ENCODE peak calls at places on chromosomes 11 and 22, in four cellular contexts. O is AG20443, U is tibial nerve, X is NCI-H1436. V is an unnamed sample.

GRCh38 chr22:45968751-45969413 is 8.1 kb downstream of the WNT7B start:
- DNase-seq in O (peak; percentile 57), U (no peak), X (no peak), V (no peak)

GRCh38 chr22:36589856-36590255 is 60.9 kb upstream of the EIF3D start:
- DNase-seq in O (no peak), U (no peak), X (no peak), V (no peak)

GRCh38 chr11:78220218-78221157 is 31.8 kb downstream of the USP35 start:
- DNase-seq in O (no peak), U (no peak), X (no peak), V (no peak)

GRCh38 chr11:67463680-67464410 is 5.2 kb downstream of the TMEM134 start:
- DNase-seq in O (peak; percentile 83), U (peak; percentile 60), X (no peak), V (no peak)

GRCh38 chr22:42889290-42889689 is 32.2 kb upstream of the ARFGAP3 start:
- DNase-seq in O (no peak), U (no peak), X (no peak), V (no peak)

GRCh38 chr11:84549221-84549620 is 1077.9 kb downstream of the DLG2 start:
- DNase-seq in O (peak; percentile 28), U (no peak), X (no peak), V (no peak)

GRCh38 chr22:43851979-43852307 is 10.4 kb downstream of the SULT4A1 start:
- DNase-seq in O (no peak), U (no peak), X (no peak), V (no peak)

GRCh38 chr11:86660011-86660595 is 12.3 kb downstream of the ME3 start:
- DNase-seq in O (peak; percentile 77), U (no peak), X (no peak), V (no peak)

GRCh38 chr22:23233084-23233501 is 52.8 kb downstream of the BCR start:
- DNase-seq in O (no peak), U (no peak), X (no peak), V (no peak)

GRCh38 chr11:45603930-45604682 is 61.3 kb downstream of the CHST1 start:
- DNase-seq in O (no peak), U (no peak), X (no peak), V (no peak)

GRCh38 chr11:9633674-9634073 is 30.2 kb upstream of the SWAP70 start:
- DNase-seq in O (no peak), U (no peak), X (no peak), V (no peak)

GRCh38 chr11:86395061-86395551 is 20.4 kb downstream of the CCDC81 start:
- DNase-seq in O (peak; percentile 33), U (no peak), X (no peak), V (no peak)

GRCh38 chr11:11022126-11022730 is 164.4 kb upstream of the ZBED5 start:
- DNase-seq in O (peak; percentile 40), U (no peak), X (no peak), V (peak; percentile 17)

GRCh38 chr11:61709572-61709971 is 29.4 kb downstream of the DAGLA start:
- DNase-seq in O (no peak), U (no peak), X (peak; percentile 74), V (no peak)

GRCh38 chr11:85822814-85823213 is 11.9 kb upstream of the SYTL2 start:
- DNase-seq in O (peak; percentile 37), U (no peak), X (no peak), V (no peak)

GRCh38 chr22:27476729-27477128 is 324.8 kb downstream of the MN1 start:
- DNase-seq in O (peak; percentile 85), U (no peak), X (no peak), V (no peak)